ENCODE peak calls at places on chromosomes 6 and 20, in ten cellular contexts. One of them, this sample, is unnamed.

GRCh38 chr20:35720165-35721123 is 21.2 kb downstream of the ROMO1 start:
- DNase-seq in GM12891: no peak
- DNase-seq in transverse colon: no peak
- DNase-seq in GM20000: no peak
- DNase-seq in HCEC 1CT: no peak
- DNase-seq in activated T-helper 1 cell treated with anti-CD3 and anti-CD28 coated beads, Interleukin-2, amount 50 U/mL, for 16 hours: no peak
- DNase-seq in breast epithelium: no peak
- DNase-seq in left lobe of liver: no peak
- DNase-seq in GM04504: no peak
- DNase-seq in NCI-H510A treated with DMSO at 0.1 percent for 48 hours: no peak
- DNase-seq in this sample: no peak

GRCh38 chr20:59645761-59646171 is 41.4 kb downstream of the PHACTR3 start:
- DNase-seq in GM12891: no peak
- DNase-seq in transverse colon: no peak
- DNase-seq in GM20000: no peak
- DNase-seq in HCEC 1CT: no peak
- DNase-seq in activated T-helper 1 cell treated with anti-CD3 and anti-CD28 coated beads, Interleukin-2, amount 50 U/mL, for 16 hours: no peak
- DNase-seq in breast epithelium: no peak
- DNase-seq in left lobe of liver: peak
- DNase-seq in GM04504: no peak
- DNase-seq in NCI-H510A treated with DMSO at 0.1 percent for 48 hours: no peak
- DNase-seq in this sample: no peak

GRCh38 chr6:16752206-16752867 is 8.9 kb downstream of the ATXN1 start:
- DNase-seq in GM12891: no peak
- DNase-seq in transverse colon: no peak
- DNase-seq in GM20000: no peak
- DNase-seq in HCEC 1CT: peak
- DNase-seq in activated T-helper 1 cell treated with anti-CD3 and anti-CD28 coated beads, Interleukin-2, amount 50 U/mL, for 16 hours: no peak
- DNase-seq in breast epithelium: no peak
- DNase-seq in left lobe of liver: no peak
- DNase-seq in GM04504: peak
- DNase-seq in NCI-H510A treated with DMSO at 0.1 percent for 48 hours: no peak
- DNase-seq in this sample: no peak

GRCh38 chr6:105838156-105838555 is 248.0 kb upstream of the PRDM1 start:
- DNase-seq in GM12891: no peak
- DNase-seq in transverse colon: no peak
- DNase-seq in GM20000: no peak
- DNase-seq in HCEC 1CT: peak
- DNase-seq in activated T-helper 1 cell treated with anti-CD3 and anti-CD28 coated beads, Interleukin-2, amount 50 U/mL, for 16 hours: no peak
- DNase-seq in breast epithelium: no peak
- DNase-seq in left lobe of liver: no peak
- DNase-seq in GM04504: peak
- DNase-seq in NCI-H510A treated with DMSO at 0.1 percent for 48 hours: no peak
- DNase-seq in this sample: no peak

GRCh38 chr6:7769702-7770101 is 43.8 kb downstream of the BMP6 start:
- DNase-seq in GM12891: no peak
- DNase-seq in transverse colon: no peak
- DNase-seq in GM20000: no peak
- DNase-seq in HCEC 1CT: peak
- DNase-seq in activated T-helper 1 cell treated with anti-CD3 and anti-CD28 coated beads, Interleukin-2, amount 50 U/mL, for 16 hours: no peak
- DNase-seq in breast epithelium: no peak
- DNase-seq in left lobe of liver: no peak
- DNase-seq in GM04504: no peak
- DNase-seq in NCI-H510A treated with DMSO at 0.1 percent for 48 hours: no peak
- DNase-seq in this sample: no peak

GRCh38 chr20:45341939-45342862 is 6.0 kb downstream of the SDC4 start:
- DNase-seq in GM12891: no peak
- DNase-seq in transverse colon: peak
- DNase-seq in GM20000: no peak
- DNase-seq in HCEC 1CT: no peak
- DNase-seq in activated T-helper 1 cell treated with anti-CD3 and anti-CD28 coated beads, Interleukin-2, amount 50 U/mL, for 16 hours: no peak
- DNase-seq in breast epithelium: peak
- DNase-seq in left lobe of liver: peak
- DNase-seq in GM04504: no peak
- DNase-seq in NCI-H510A treated with DMSO at 0.1 percent for 48 hours: peak
- DNase-seq in this sample: peak

GRCh38 chr6:3159805-3160781 is 2.7 kb upstream of the TUBB2A start:
- DNase-seq in GM12891: no peak
- DNase-seq in transverse colon: peak
- DNase-seq in GM20000: no peak
- DNase-seq in HCEC 1CT: no peak
- DNase-seq in activated T-helper 1 cell treated with anti-CD3 and anti-CD28 coated beads, Interleukin-2, amount 50 U/mL, for 16 hours: peak
- DNase-seq in breast epithelium: peak
- DNase-seq in left lobe of liver: no peak
- DNase-seq in GM04504: no peak
- DNase-seq in NCI-H510A treated with DMSO at 0.1 percent for 48 hours: peak
- DNase-seq in this sample: no peak

GRCh38 chr20:18666803-18667460 is 79.1 kb downstream of the DTD1 start:
- DNase-seq in GM12891: no peak
- DNase-seq in transverse colon: no peak
- DNase-seq in GM20000: no peak
- DNase-seq in HCEC 1CT: no peak
- DNase-seq in activated T-helper 1 cell treated with anti-CD3 and anti-CD28 coated beads, Interleukin-2, amount 50 U/mL, for 16 hours: no peak
- DNase-seq in breast epithelium: no peak
- DNase-seq in left lobe of liver: no peak
- DNase-seq in GM04504: no peak
- DNase-seq in NCI-H510A treated with DMSO at 0.1 percent for 48 hours: peak
- DNase-seq in this sample: no peak

GRCh38 chr6:139713911-139714527 is 339.6 kb upstream of the CITED2 start:
- DNase-seq in GM12891: no peak
- DNase-seq in transverse colon: no peak
- DNase-seq in GM20000: no peak
- DNase-seq in HCEC 1CT: no peak
- DNase-seq in activated T-helper 1 cell treated with anti-CD3 and anti-CD28 coated beads, Interleukin-2, amount 50 U/mL, for 16 hours: no peak
- DNase-seq in breast epithelium: no peak
- DNase-seq in left lobe of liver: no peak
- DNase-seq in GM04504: no peak
- DNase-seq in NCI-H510A treated with DMSO at 0.1 percent for 48 hours: no peak
- DNase-seq in this sample: no peak

GRCh38 chr6:16095180-16095579 is 33.7 kb upstream of the MYLIP start:
- DNase-seq in GM12891: no peak
- DNase-seq in transverse colon: no peak
- DNase-seq in GM20000: no peak
- DNase-seq in HCEC 1CT: no peak
- DNase-seq in activated T-helper 1 cell treated with anti-CD3 and anti-CD28 coated beads, Interleukin-2, amount 50 U/mL, for 16 hours: no peak
- DNase-seq in breast epithelium: no peak
- DNase-seq in left lobe of liver: no peak
- DNase-seq in GM04504: no peak
- DNase-seq in NCI-H510A treated with DMSO at 0.1 percent for 48 hours: no peak
- DNase-seq in this sample: no peak

GRCh38 chr20:26135325-26136110 is 438.9 kb upstream of the ZNF337 start:
- DNase-seq in GM12891: no peak
- DNase-seq in transverse colon: no peak
- DNase-seq in GM20000: no peak
- DNase-seq in HCEC 1CT: no peak
- DNase-seq in activated T-helper 1 cell treated with anti-CD3 and anti-CD28 coated beads, Interleukin-2, amount 50 U/mL, for 16 hours: no peak
- DNase-seq in breast epithelium: no peak
- DNase-seq in left lobe of liver: no peak
- DNase-seq in GM04504: no peak
- DNase-seq in NCI-H510A treated with DMSO at 0.1 percent for 48 hours: peak
- DNase-seq in this sample: no peak

GRCh38 chr6:168088161-168089106 is 9.4 kb upstream of the FRMD1 start:
- DNase-seq in GM12891: no peak
- DNase-seq in transverse colon: peak
- DNase-seq in GM20000: no peak
- DNase-seq in HCEC 1CT: no peak
- DNase-seq in activated T-helper 1 cell treated with anti-CD3 and anti-CD28 coated beads, Interleukin-2, amount 50 U/mL, for 16 hours: no peak
- DNase-seq in breast epithelium: no peak
- DNase-seq in left lobe of liver: no peak
- DNase-seq in GM04504: no peak
- DNase-seq in NCI-H510A treated with DMSO at 0.1 percent for 48 hours: peak
- DNase-seq in this sample: no peak

GRCh38 chr6:84597238-84597875 is 167.0 kb downstream of the TBX18 start:
- DNase-seq in GM12891: no peak
- DNase-seq in transverse colon: no peak
- DNase-seq in GM20000: no peak
- DNase-seq in HCEC 1CT: no peak
- DNase-seq in activated T-helper 1 cell treated with anti-CD3 and anti-CD28 coated beads, Interleukin-2, amount 50 U/mL, for 16 hours: no peak
- DNase-seq in breast epithelium: no peak
- DNase-seq in left lobe of liver: no peak
- DNase-seq in GM04504: no peak
- DNase-seq in NCI-H510A treated with DMSO at 0.1 percent for 48 hours: no peak
- DNase-seq in this sample: no peak

GRCh38 chr6:107244082-107244741 is 128.9 kb upstream of the BEND3 start:
- DNase-seq in GM12891: no peak
- DNase-seq in transverse colon: no peak
- DNase-seq in GM20000: no peak
- DNase-seq in HCEC 1CT: no peak
- DNase-seq in activated T-helper 1 cell treated with anti-CD3 and anti-CD28 coated beads, Interleukin-2, amount 50 U/mL, for 16 hours: no peak
- DNase-seq in breast epithelium: no peak
- DNase-seq in left lobe of liver: no peak
- DNase-seq in GM04504: no peak
- DNase-seq in NCI-H510A treated with DMSO at 0.1 percent for 48 hours: no peak
- DNase-seq in this sample: no peak

GRCh38 chr20:10115021-10115420 is 80.2 kb downstream of the ANKEF1 start:
- DNase-seq in GM12891: no peak
- DNase-seq in transverse colon: no peak
- DNase-seq in GM20000: no peak
- DNase-seq in HCEC 1CT: peak
- DNase-seq in activated T-helper 1 cell treated with anti-CD3 and anti-CD28 coated beads, Interleukin-2, amount 50 U/mL, for 16 hours: no peak
- DNase-seq in breast epithelium: no peak
- DNase-seq in left lobe of liver: no peak
- DNase-seq in GM04504: peak
- DNase-seq in NCI-H510A treated with DMSO at 0.1 percent for 48 hours: no peak
- DNase-seq in this sample: no peak

GRCh38 chr6:137570307-137570832 is 76.2 kb upstream of the OLIG3 start:
- DNase-seq in GM12891: no peak
- DNase-seq in transverse colon: no peak
- DNase-seq in GM20000: no peak
- DNase-seq in HCEC 1CT: no peak
- DNase-seq in activated T-helper 1 cell treated with anti-CD3 and anti-CD28 coated beads, Interleukin-2, amount 50 U/mL, for 16 hours: no peak
- DNase-seq in breast epithelium: no peak
- DNase-seq in left lobe of liver: no peak
- DNase-seq in GM04504: no peak
- DNase-seq in NCI-H510A treated with DMSO at 0.1 percent for 48 hours: peak
- DNase-seq in this sample: no peak

GRCh38 chr6:17874753-17875152 is 112.7 kb downstream of the KIF13A start:
- DNase-seq in GM12891: no peak
- DNase-seq in transverse colon: no peak
- DNase-seq in GM20000: no peak
- DNase-seq in HCEC 1CT: no peak
- DNase-seq in activated T-helper 1 cell treated with anti-CD3 and anti-CD28 coated beads, Interleukin-2, amount 50 U/mL, for 16 hours: no peak
- DNase-seq in breast epithelium: no peak
- DNase-seq in left lobe of liver: no peak
- DNase-seq in GM04504: no peak
- DNase-seq in NCI-H510A treated with DMSO at 0.1 percent for 48 hours: no peak
- DNase-seq in this sample: no peak

GRCh38 chr6:28220164-28221133 is 4.6 kb upstream of the ZSCAN9 start:
- DNase-seq in GM12891: no peak
- DNase-seq in transverse colon: no peak
- DNase-seq in GM20000: no peak
- DNase-seq in HCEC 1CT: no peak
- DNase-seq in activated T-helper 1 cell treated with anti-CD3 and anti-CD28 coated beads, Interleukin-2, amount 50 U/mL, for 16 hours: no peak
- DNase-seq in breast epithelium: no peak
- DNase-seq in left lobe of liver: no peak
- DNase-seq in GM04504: no peak
- DNase-seq in NCI-H510A treated with DMSO at 0.1 percent for 48 hours: no peak
- DNase-seq in this sample: no peak

GRCh38 chr6:160348552-160349441 is 619 bp downstream of the SLC22A3 start:
- DNase-seq in GM12891: peak
- DNase-seq in transverse colon: peak
- DNase-seq in GM20000: no peak
- DNase-seq in HCEC 1CT: no peak
- DNase-seq in activated T-helper 1 cell treated with anti-CD3 and anti-CD28 coated beads, Interleukin-2, amount 50 U/mL, for 16 hours: no peak
- DNase-seq in breast epithelium: no peak
- DNase-seq in left lobe of liver: peak
- DNase-seq in GM04504: no peak
- DNase-seq in NCI-H510A treated with DMSO at 0.1 percent for 48 hours: no peak
- DNase-seq in this sample: no peak

GRCh38 chr6:54525731-54526130 is 217.5 kb downstream of the TINAG start:
- DNase-seq in GM12891: no peak
- DNase-seq in transverse colon: no peak
- DNase-seq in GM20000: no peak
- DNase-seq in HCEC 1CT: peak
- DNase-seq in activated T-helper 1 cell treated with anti-CD3 and anti-CD28 coated beads, Interleukin-2, amount 50 U/mL, for 16 hours: no peak
- DNase-seq in breast epithelium: no peak
- DNase-seq in left lobe of liver: no peak
- DNase-seq in GM04504: peak
- DNase-seq in NCI-H510A treated with DMSO at 0.1 percent for 48 hours: no peak
- DNase-seq in this sample: no peak

GRCh38 chr6:13763740-13764381 is 50.5 kb downstream of the MCUR1 start:
- DNase-seq in GM12891: no peak
- DNase-seq in transverse colon: no peak
- DNase-seq in GM20000: peak
- DNase-seq in HCEC 1CT: no peak
- DNase-seq in activated T-helper 1 cell treated with anti-CD3 and anti-CD28 coated beads, Interleukin-2, amount 50 U/mL, for 16 hours: no peak
- DNase-seq in breast epithelium: no peak
- DNase-seq in left lobe of liver: no peak
- DNase-seq in GM04504: no peak
- DNase-seq in NCI-H510A treated with DMSO at 0.1 percent for 48 hours: no peak
- DNase-seq in this sample: no peak

GRCh38 chr6:149224399-149224798 is 93.1 kb upstream of the TAB2 start:
- DNase-seq in GM12891: no peak
- DNase-seq in transverse colon: no peak
- DNase-seq in GM20000: no peak
- DNase-seq in HCEC 1CT: no peak
- DNase-seq in activated T-helper 1 cell treated with anti-CD3 and anti-CD28 coated beads, Interleukin-2, amount 50 U/mL, for 16 hours: no peak
- DNase-seq in breast epithelium: no peak
- DNase-seq in left lobe of liver: no peak
- DNase-seq in GM04504: no peak
- DNase-seq in NCI-H510A treated with DMSO at 0.1 percent for 48 hours: no peak
- DNase-seq in this sample: no peak

GRCh38 chr20:2984956-2985661 is 58.3 kb upstream of the GNRH2 start:
- DNase-seq in GM12891: no peak
- DNase-seq in transverse colon: no peak
- DNase-seq in GM20000: no peak
- DNase-seq in HCEC 1CT: peak
- DNase-seq in activated T-helper 1 cell treated with anti-CD3 and anti-CD28 coated beads, Interleukin-2, amount 50 U/mL, for 16 hours: no peak
- DNase-seq in breast epithelium: no peak
- DNase-seq in left lobe of liver: no peak
- DNase-seq in GM04504: no peak
- DNase-seq in NCI-H510A treated with DMSO at 0.1 percent for 48 hours: no peak
- DNase-seq in this sample: no peak

GRCh38 chr6:45586216-45587171 is 208.8 kb upstream of the SUPT3H start:
- DNase-seq in GM12891: no peak
- DNase-seq in transverse colon: no peak
- DNase-seq in GM20000: no peak
- DNase-seq in HCEC 1CT: no peak
- DNase-seq in activated T-helper 1 cell treated with anti-CD3 and anti-CD28 coated beads, Interleukin-2, amount 50 U/mL, for 16 hours: peak
- DNase-seq in breast epithelium: no peak
- DNase-seq in left lobe of liver: no peak
- DNase-seq in GM04504: no peak
- DNase-seq in NCI-H510A treated with DMSO at 0.1 percent for 48 hours: no peak
- DNase-seq in this sample: no peak